ENCODE peak calls at places on chromosomes 11 and 22, in ten cellular contexts. G, P, O, C, W, J, R, D, B and Z are unnamed samples.

GRCh38 chr11:34126959-34127848 is 21.8 kb downstream of the NAT10 start:
- DNase-seq in J (no peak), R (no peak), C (no peak), D (no peak), W (no peak), P (no peak), G (no peak), O (no peak), B (no peak), Z (no peak)

GRCh38 chr22:31377609-31378008 is 21.8 kb upstream of the DRG1 start:
- DNase-seq in D (no peak), J (no peak), O (no peak), B (no peak), W (no peak), R (no peak), G (no peak), P (no peak), C (no peak), Z (no peak)

GRCh38 chr11:3007404-3008010 is 15.4 kb upstream of the NAP1L4 start:
- DNase-seq in G (no peak), W (no peak), J (no peak), P (no peak), D (no peak), C (no peak), O (no peak), R (no peak), B (no peak), Z (no peak)

GRCh38 chr22:49659924-49660315 is 167.8 kb downstream of the BRD1 start:
- DNase-seq in C (no peak), G (no peak), O (no peak), J (no peak), P (no peak), R (no peak), B (no peak), W (peak), D (no peak), Z (no peak)

GRCh38 chr11:1556278-1557167 is 15.5 kb downstream of the DUSP8 start:
- DNase-seq in W (no peak), C (peak), O (no peak), P (no peak), J (no peak), D (no peak), G (peak), R (no peak), B (no peak), Z (no peak)

GRCh38 chr11:86288776-86289507 is 13.1 kb upstream of the HIKESHI start:
- DNase-seq in J (no peak), R (no peak), G (no peak), B (no peak), D (no peak), O (no peak), C (no peak), P (no peak), W (no peak), Z (no peak)

GRCh38 chr11:117229411-117229810 is 2.5 kb downstream of the PCSK7 start:
- DNase-seq in B (no peak), J (no peak), C (no peak), D (no peak), R (no peak), P (no peak), O (no peak), G (no peak), W (peak), Z (no peak)

GRCh38 chr11:122436188-122436555 is 219.3 kb upstream of the UBASH3B start:
- DNase-seq in G (no peak), C (no peak), P (no peak), R (no peak), J (no peak), O (no peak), W (no peak), B (no peak), D (no peak), Z (no peak)

GRCh38 chr11:72609045-72609444 is 65.2 kb downstream of the PDE2A start:
- DNase-seq in P (no peak), O (no peak), W (no peak), R (no peak), D (no peak), G (no peak), B (no peak), J (no peak), C (peak), Z (no peak)

GRCh38 chr11:119120639-119121007 is 757 bp upstream of the HINFP start:
- DNase-seq in G (no peak), W (no peak), O (no peak), R (no peak), D (no peak), B (no peak), C (no peak), J (no peak), P (no peak), Z (no peak)

GRCh38 chr11:22244986-22245592 is 52.2 kb downstream of the ANO5 start:
- DNase-seq in P (peak), O (no peak), J (peak), C (peak), R (no peak), B (peak), W (no peak), D (no peak), G (peak), Z (peak)

GRCh38 chr11:12569499-12570040 is 104.7 kb upstream of the TEAD1 start:
- DNase-seq in W (no peak), R (no peak), B (no peak), P (no peak), D (no peak), O (no peak), J (no peak), G (no peak), C (no peak), Z (no peak)

GRCh38 chr11:27319065-27319464 is 44.0 kb downstream of the CCDC34 start:
- DNase-seq in W (no peak), O (no peak), C (no peak), G (no peak), B (no peak), D (no peak), R (no peak), J (peak), P (no peak), Z (no peak)

GRCh38 chr11:1192741-1193325 is 30.0 kb upstream of the MUC5B start:
- DNase-seq in B (no peak), D (no peak), J (no peak), G (no peak), C (no peak), O (peak), P (no peak), W (peak), R (peak), Z (no peak)

GRCh38 chr11:64353101-64353738 is 5.7 kb upstream of the RPS6KA4 start:
- DNase-seq in C (no peak), G (no peak), D (no peak), W (no peak), B (no peak), R (no peak), O (no peak), P (no peak), J (no peak), Z (no peak)

GRCh38 chr11:129611661-129612566 is 203.7 kb upstream of the TMEM45B start:
- DNase-seq in R (no peak), G (no peak), P (no peak), D (no peak), W (no peak), J (no peak), B (no peak), O (no peak), C (no peak), Z (no peak)

GRCh38 chr22:36921309-36922096 is 8.1 kb downstream of the CSF2RB start:
- DNase-seq in W (no peak), C (no peak), B (no peak), R (no peak), P (peak), D (no peak), G (no peak), J (no peak), O (no peak), Z (peak)

GRCh38 chr11:71946144-71946571 is 17.3 kb downstream of the RNF121 start:
- DNase-seq in O (no peak), P (no peak), W (no peak), C (no peak), G (no peak), B (no peak), J (no peak), D (no peak), R (no peak), Z (no peak)

GRCh38 chr11:111086058-111086457 is 159.5 kb upstream of the POU2AF2 start:
- DNase-seq in C (peak), B (no peak), W (no peak), G (no peak), D (no peak), P (no peak), J (no peak), R (no peak), O (no peak), Z (no peak)

GRCh38 chr11:19730373-19730772 is 17.7 kb downstream of the NAV2 start:
- DNase-seq in D (no peak), J (no peak), P (peak), R (peak), O (no peak), C (no peak), G (peak), W (no peak), B (no peak), Z (no peak)

GRCh38 chr22:38696606-38697005 is 4.1 kb downstream of the JOSD1 start:
- DNase-seq in P (no peak), D (peak), O (no peak), W (no peak), J (peak), C (no peak), B (no peak), R (no peak), G (no peak), Z (no peak)

GRCh38 chr11:67274768-67275605 is 8.7 kb downstream of the GRK2 start:
- DNase-seq in B (no peak), O (peak), J (no peak), W (no peak), P (peak), D (no peak), R (peak), G (peak), C (no peak), Z (no peak)

GRCh38 chr11:100966366-100966765 is 163.2 kb downstream of the PGR start:
- DNase-seq in C (no peak), R (no peak), W (no peak), G (no peak), B (no peak), D (no peak), O (no peak), P (no peak), J (no peak), Z (no peak)

GRCh38 chr11:104161751-104162450 is 2.0 kb downstream of the PDGFD start:
- DNase-seq in P (no peak), B (no peak), C (no peak), J (no peak), D (no peak), R (no peak), G (no peak), O (no peak), W (no peak), Z (no peak)

GRCh38 chr11:6611092-6612007 is 666 bp downstream of the TAF10 start:
- DNase-seq in G (no peak), D (peak), O (peak), W (no peak), J (no peak), R (no peak), B (no peak), P (peak), C (peak), Z (peak)

GRCh38 chr22:25953276-25953675 is 211.3 kb downstream of the MYO18B start:
- DNase-seq in G (no peak), O (no peak), R (no peak), B (no peak), C (no peak), W (no peak), P (no peak), D (no peak), J (no peak), Z (no peak)

GRCh38 chr11:59666969-59667368 is 1.9 kb downstream of the PATL1 start:
- DNase-seq in W (no peak), B (no peak), R (no peak), G (no peak), J (no peak), O (no peak), P (no peak), D (no peak), C (no peak), Z (no peak)

GRCh38 chr11:87597696-87598095 is 560.0 kb downstream of the TMEM135 start:
- DNase-seq in G (no peak), J (no peak), B (no peak), R (no peak), W (no peak), C (no peak), D (no peak), O (no peak), P (no peak), Z (no peak)
- TF ChIP-seq CTCF in G (no peak), J (no peak), B (no peak), R (no peak), W (no peak), C (no peak), D (no peak), O (no peak), P (no peak), Z (no peak)

GRCh38 chr22:28718044-28718443 is 23.6 kb downstream of the CHEK2 start:
- DNase-seq in D (no peak), C (no peak), P (no peak), J (no peak), O (no peak), G (no peak), B (no peak), W (no peak), R (no peak), Z (no peak)
- H3K27ac ChIP-seq in D (no peak), C (no peak), P (no peak), J (no peak), O (no peak), G (no peak), B (no peak), W (no peak), R (no peak), Z (no peak)

GRCh38 chr11:81967242-81967641 is 766.4 kb downstream of the FAM181B start:
- DNase-seq in R (no peak), G (no peak), B (no peak), D (no peak), P (no peak), J (no peak), C (no peak), W (no peak), O (no peak), Z (no peak)

GRCh38 chr11:81966340-81966739 is 767.3 kb downstream of the FAM181B start:
- DNase-seq in W (no peak), C (no peak), J (no peak), B (no peak), P (no peak), D (no peak), R (no peak), G (no peak), O (no peak), Z (no peak)

GRCh38 chr11:81959341-81959740 is 774.3 kb downstream of the FAM181B start:
- DNase-seq in B (no peak), W (no peak), J (no peak), P (no peak), R (no peak), G (no peak), C (peak), D (no peak), O (no peak), Z (no peak)

DNA sequence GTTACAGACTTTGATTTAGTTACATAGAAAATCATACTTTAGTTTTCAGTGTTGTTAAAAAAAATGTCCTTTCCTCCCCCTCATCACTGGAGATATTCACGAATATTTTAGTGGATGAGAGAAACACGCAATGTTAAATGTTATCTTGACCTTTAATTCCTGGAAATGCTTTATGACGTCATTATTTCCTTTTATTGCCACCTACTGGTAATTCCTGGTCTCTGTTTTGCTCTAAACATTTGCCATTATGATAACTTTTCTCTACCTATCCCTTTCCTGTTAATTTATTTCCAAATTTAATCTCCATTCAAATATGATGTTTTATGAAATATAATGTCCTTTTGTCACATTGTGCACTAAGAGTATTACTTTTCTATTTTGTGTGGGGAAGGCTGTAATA is 770.6 kb downstream of the FAM181B start:
- DNase-seq in D (no peak), P (no peak), B (no peak), G (no peak), J (no peak), C (peak), W (no peak), O (no peak), R (no peak), Z (no peak)
- TF ChIP-seq CTCF in D (no peak), P (no peak), B (no peak), G (no peak), J (no peak), C (peak), W (no peak), O (no peak), R (no peak), Z (no peak)

GRCh38 chr11:10617551-10617950 is 49.1 kb upstream of the LYVE1 start:
- DNase-seq in D (no peak), O (no peak), G (no peak), P (no peak), C (no peak), W (no peak), B (no peak), R (no peak), J (no peak), Z (no peak)

GRCh38 chr11:10622957-10623787 is 54.7 kb upstream of the LYVE1 start:
- DNase-seq in O (no peak), J (no peak), C (no peak), P (no peak), R (no peak), G (peak), B (no peak), W (no peak), D (no peak), Z (peak)

GRCh38 chr11:10618490-10618889 is 50.0 kb upstream of the LYVE1 start:
- DNase-seq in D (no peak), O (no peak), R (no peak), C (no peak), G (no peak), P (no peak), W (no peak), B (no peak), J (no peak), Z (no peak)

GRCh38 chr11:10622108-10622507 is 53.6 kb upstream of the LYVE1 start:
- DNase-seq in P (no peak), D (no peak), J (no peak), O (no peak), G (no peak), B (no peak), C (no peak), R (no peak), W (no peak), Z (no peak)

DNA sequence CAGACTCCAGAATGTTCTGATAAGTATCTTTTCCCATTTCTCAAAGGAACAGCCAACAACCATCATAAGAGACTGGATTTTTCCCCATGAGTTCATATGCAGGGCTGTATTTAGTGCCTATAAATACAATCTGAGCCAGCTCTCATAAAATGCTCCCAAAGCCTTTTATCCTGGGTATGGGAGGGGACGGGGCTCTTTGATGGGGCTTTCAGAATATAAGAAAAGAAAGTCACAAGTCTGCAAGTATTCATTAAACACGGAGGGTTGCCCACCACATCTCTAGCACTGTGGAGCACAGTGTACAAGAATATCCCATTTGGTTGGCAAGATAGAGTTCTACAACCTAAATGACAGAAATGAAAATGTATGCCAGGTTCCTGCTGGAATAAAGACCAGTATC is 50.8 kb upstream of the LYVE1 start:
- DNase-seq in B (no peak), D (no peak), C (no peak), O (no peak), R (no peak), J (no peak), P (no peak), W (no peak), G (no peak), Z (no peak)
- H3K27ac ChIP-seq in B (no peak), D (no peak), C (no peak), O (peak), R (peak), J (no peak), P (peak), W (no peak), G (no peak), Z (no peak)

GRCh38 chr11:120565436-120566155 is 54.0 kb downstream of the GRIK4 start:
- DNase-seq in C (no peak), B (no peak), J (no peak), R (no peak), O (no peak), W (no peak), G (no peak), D (no peak), P (no peak), Z (no peak)

GRCh38 chr11:120562806-120563425 is 51.4 kb downstream of the GRIK4 start:
- DNase-seq in O (no peak), W (no peak), D (no peak), B (no peak), J (no peak), R (no peak), C (no peak), G (no peak), P (no peak), Z (no peak)

GRCh38 chr11:120566176-120566575 is 54.6 kb downstream of the GRIK4 start:
- DNase-seq in P (no peak), R (no peak), D (no peak), C (no peak), W (no peak), J (peak), B (no peak), O (no peak), G (no peak), Z (no peak)

GRCh38 chr11:120563698-120564572 is 52.4 kb downstream of the GRIK4 start:
- DNase-seq in C (peak), W (no peak), P (no peak), B (no peak), J (no peak), O (no peak), G (peak), D (no peak), R (peak), Z (no peak)

DNA sequence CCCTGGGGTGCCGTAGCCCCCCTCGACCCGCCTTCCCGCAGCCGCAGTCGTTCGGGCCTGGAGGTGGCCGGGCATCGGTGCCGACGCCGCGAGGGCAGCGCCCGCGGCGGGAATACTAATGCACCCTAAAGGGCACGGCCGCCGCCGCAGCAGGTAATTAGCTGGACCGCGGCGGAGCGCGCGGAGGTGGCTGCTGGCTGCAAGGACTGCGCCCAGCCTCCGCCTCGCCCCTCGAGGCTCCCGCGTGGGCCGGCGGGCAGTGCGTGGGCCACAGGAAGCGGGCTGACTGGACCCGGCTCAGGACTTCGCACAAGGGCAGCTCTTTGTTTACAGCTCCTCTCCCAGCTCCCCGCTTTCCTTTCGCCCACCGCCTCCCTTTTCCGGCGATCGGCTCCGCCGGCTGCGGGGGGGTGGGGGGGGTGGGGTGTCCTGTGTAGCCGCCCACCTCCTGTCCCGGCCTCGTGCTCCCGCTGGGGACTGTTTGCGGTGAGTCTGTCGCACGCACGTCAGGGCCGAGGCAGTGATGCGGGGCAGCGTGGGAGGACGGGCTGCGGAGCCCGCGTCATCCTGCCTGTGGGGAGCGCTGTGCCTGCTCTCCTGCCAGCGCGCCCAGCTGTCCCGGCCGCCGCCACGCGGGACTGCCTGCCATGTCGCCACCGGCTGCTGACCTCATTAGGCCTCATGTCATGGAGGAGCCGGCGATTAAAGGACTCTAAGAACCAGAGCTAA is 53.2 kb downstream of the GRIK4 start:
- DNase-seq in J (no peak), D (no peak), G (peak), W (no peak), O (no peak), P (no peak), B (no peak), R (peak), C (peak), Z (peak)
- TF ChIP-seq CTCF in J (no peak), D (no peak), G (no peak), W (no peak), O (no peak), P (no peak), B (no peak), R (peak), C (no peak), Z (no peak)

GRCh38 chr11:75561426-75562047 is 516 bp upstream of the SERPINH1 start:
- DNase-seq in O (no peak), G (no peak), P (no peak), R (no peak), D (no peak), W (no peak), J (no peak), C (no peak), B (no peak), Z (no peak)

GRCh38 chr11:75557649-75558494 is 4.2 kb upstream of the SERPINH1 start:
- DNase-seq in D (no peak), J (no peak), R (no peak), P (peak), W (no peak), G (peak), B (no peak), C (no peak), O (peak), Z (no peak)

GRCh38 chr11:75562048-75562835 is at the start of gene SERPINH1:
- DNase-seq in B (no peak), O (peak), J (peak), C (peak), P (peak), G (peak), R (peak), D (peak), W (peak), Z (peak)

GRCh38 chr11:75560644-75561043 is 1.4 kb upstream of the SERPINH1 start:
- DNase-seq in D (no peak), B (no peak), R (no peak), J (no peak), C (no peak), G (peak), P (no peak), O (no peak), W (no peak), Z (no peak)

GRCh38 chr11:75558939-75559843 is 2.9 kb upstream of the SERPINH1 start:
- DNase-seq in P (no peak), C (peak), J (no peak), R (no peak), D (no peak), B (no peak), G (peak), O (peak), W (no peak), Z (no peak)
- H3K27ac ChIP-seq in P (peak), C (peak), J (no peak), R (peak), D (no peak), B (peak), G (peak), O (peak), W (peak), Z (peak)